ENCODE peak calls at places on chromosomes 5 and 9, in six cellular contexts. One of them, this sample, is unnamed.

GRCh38 chr9:36840895-36841536 is 193.1 kb downstream of the PAX5 start:
- DNase-seq in cardiac fibroblast: no peak
- DNase-seq in lower lobe of right lung: no peak
- DNase-seq in Caco-2: peak; percentile 74
- DNase-seq in brain microvascular endothelial cell: no peak
- DNase-seq in choroid plexus epithelial cell: no peak
- DNase-seq in this sample: no peak

GRCh38 chr9:2228132-2228531 is 213.0 kb downstream of the SMARCA2 start:
- DNase-seq in cardiac fibroblast: peak; percentile 26
- DNase-seq in lower lobe of right lung: peak; percentile 55
- DNase-seq in Caco-2: peak; percentile 40
- DNase-seq in brain microvascular endothelial cell: no peak
- DNase-seq in choroid plexus epithelial cell: no peak
- DNase-seq in this sample: no peak

GRCh38 chr9:7081065-7081600 is 323.4 kb downstream of the KDM4C start:
- DNase-seq in cardiac fibroblast: no peak
- DNase-seq in lower lobe of right lung: no peak
- DNase-seq in Caco-2: no peak
- DNase-seq in brain microvascular endothelial cell: no peak
- DNase-seq in choroid plexus epithelial cell: no peak
- DNase-seq in this sample: no peak

GRCh38 chr5:31362931-31363568 is 168.8 kb downstream of the DROSHA start:
- DNase-seq in cardiac fibroblast: peak; percentile 31
- DNase-seq in lower lobe of right lung: no peak
- DNase-seq in Caco-2: no peak
- DNase-seq in brain microvascular endothelial cell: peak; percentile 56
- DNase-seq in choroid plexus epithelial cell: peak; percentile 56
- DNase-seq in this sample: no peak

GRCh38 chr9:107638922-107639321 is 149.4 kb upstream of the KLF4 start:
- DNase-seq in cardiac fibroblast: peak; percentile 91
- DNase-seq in lower lobe of right lung: peak; percentile 60
- DNase-seq in Caco-2: peak; percentile 79
- DNase-seq in brain microvascular endothelial cell: peak; percentile 63
- DNase-seq in choroid plexus epithelial cell: peak; percentile 62
- DNase-seq in this sample: peak; percentile 88

GRCh38 chr5:146878471-146879172 is at the start of gene PPP2R2B:
- DNase-seq in cardiac fibroblast: peak; percentile 11
- DNase-seq in lower lobe of right lung: peak; percentile 53
- DNase-seq in Caco-2: peak; percentile 62
- DNase-seq in brain microvascular endothelial cell: no peak
- DNase-seq in choroid plexus epithelial cell: no peak
- DNase-seq in this sample: peak; percentile 77

GRCh38 chr5:78597858-78598415 is 50.6 kb downstream of the LHFPL2 start:
- DNase-seq in cardiac fibroblast: peak; percentile 78
- DNase-seq in lower lobe of right lung: no peak
- DNase-seq in Caco-2: no peak
- DNase-seq in brain microvascular endothelial cell: peak; percentile 63
- DNase-seq in choroid plexus epithelial cell: peak; percentile 90
- DNase-seq in this sample: no peak

GRCh38 chr5:142808778-142809606 is 38.8 kb downstream of the ARHGAP26 start:
- DNase-seq in cardiac fibroblast: no peak
- DNase-seq in lower lobe of right lung: no peak
- DNase-seq in Caco-2: no peak
- DNase-seq in brain microvascular endothelial cell: no peak
- DNase-seq in choroid plexus epithelial cell: no peak
- DNase-seq in this sample: no peak

GRCh38 chr9:77488439-77489126 is 159.5 kb downstream of the GNA14 start:
- DNase-seq in cardiac fibroblast: peak; percentile 55
- DNase-seq in lower lobe of right lung: no peak
- DNase-seq in Caco-2: no peak
- DNase-seq in brain microvascular endothelial cell: no peak
- DNase-seq in choroid plexus epithelial cell: peak; percentile 61
- DNase-seq in this sample: no peak

GRCh38 chr5:179232091-179232490 is 113.2 kb downstream of the ADAMTS2 start:
- DNase-seq in cardiac fibroblast: no peak
- DNase-seq in lower lobe of right lung: peak; percentile 28
- DNase-seq in Caco-2: no peak
- DNase-seq in brain microvascular endothelial cell: no peak
- DNase-seq in choroid plexus epithelial cell: no peak
- DNase-seq in this sample: peak; percentile 35

GRCh38 chr5:5979362-5979760 is 399.0 kb downstream of the MED10 start:
- DNase-seq in cardiac fibroblast: peak; percentile 2
- DNase-seq in lower lobe of right lung: no peak
- DNase-seq in Caco-2: no peak
- DNase-seq in brain microvascular endothelial cell: no peak
- DNase-seq in choroid plexus epithelial cell: peak; percentile 24
- DNase-seq in this sample: no peak

GRCh38 chr5:67648201-67648671 is 451.6 kb upstream of the CD180 start:
- DNase-seq in cardiac fibroblast: peak; percentile 95
- DNase-seq in lower lobe of right lung: peak; percentile 63
- DNase-seq in Caco-2: no peak
- DNase-seq in brain microvascular endothelial cell: peak; percentile 73
- DNase-seq in choroid plexus epithelial cell: peak; percentile 94
- DNase-seq in this sample: peak; percentile 83

GRCh38 chr5:125660231-125660895 is 762.8 kb upstream of the GRAMD2B start:
- DNase-seq in cardiac fibroblast: peak; percentile 21
- DNase-seq in lower lobe of right lung: no peak
- DNase-seq in Caco-2: no peak
- DNase-seq in brain microvascular endothelial cell: no peak
- DNase-seq in choroid plexus epithelial cell: peak; percentile 43
- DNase-seq in this sample: no peak

GRCh38 chr5:134436523-134437339 is 25.1 kb upstream of the CDKN2AIPNL start:
- DNase-seq in cardiac fibroblast: peak; percentile 77
- DNase-seq in lower lobe of right lung: peak; percentile 93
- DNase-seq in Caco-2: peak; percentile 84
- DNase-seq in brain microvascular endothelial cell: peak; percentile 87
- DNase-seq in choroid plexus epithelial cell: peak; percentile 85
- DNase-seq in this sample: no peak

GRCh38 chr5:36373527-36374086 is 71.9 kb upstream of the RANBP3L start:
- DNase-seq in cardiac fibroblast: peak; percentile 84
- DNase-seq in lower lobe of right lung: peak; percentile 68
- DNase-seq in Caco-2: peak; percentile 20
- DNase-seq in brain microvascular endothelial cell: peak; percentile 64
- DNase-seq in choroid plexus epithelial cell: peak; percentile 89
- DNase-seq in this sample: no peak

GRCh38 chr5:172322028-172322965 is 38.7 kb upstream of the UBTD2 start:
- DNase-seq in cardiac fibroblast: no peak
- DNase-seq in lower lobe of right lung: no peak
- DNase-seq in Caco-2: no peak
- DNase-seq in brain microvascular endothelial cell: no peak
- DNase-seq in choroid plexus epithelial cell: no peak
- DNase-seq in this sample: no peak
- H3K4me3 ChIP-seq in cardiac fibroblast: no peak overlapping the region
- H3K4me3 ChIP-seq in lower lobe of right lung: no peak overlapping the region
- H3K4me3 ChIP-seq in Caco-2: no peak overlapping the region
- H3K4me3 ChIP-seq in brain microvascular endothelial cell: no peak overlapping the region
- H3K4me3 ChIP-seq in choroid plexus epithelial cell: no peak overlapping the region
- H3K4me3 ChIP-seq in this sample: no peak overlapping the region

GRCh38 chr5:175857986-175858385 is 13.4 kb upstream of the CPLX2 start:
- DNase-seq in cardiac fibroblast: no peak
- DNase-seq in lower lobe of right lung: no peak
- DNase-seq in Caco-2: no peak
- DNase-seq in brain microvascular endothelial cell: no peak
- DNase-seq in choroid plexus epithelial cell: no peak
- DNase-seq in this sample: no peak
- H3K4me3 ChIP-seq in cardiac fibroblast: no peak overlapping the region
- H3K4me3 ChIP-seq in lower lobe of right lung: no peak overlapping the region
- H3K4me3 ChIP-seq in Caco-2: no peak overlapping the region
- H3K4me3 ChIP-seq in brain microvascular endothelial cell: no peak overlapping the region
- H3K4me3 ChIP-seq in choroid plexus epithelial cell: no peak overlapping the region
- H3K4me3 ChIP-seq in this sample: no peak overlapping the region

GRCh38 chr5:127892467-127893207 is 189.4 kb downstream of the CCDC192 start:
- DNase-seq in cardiac fibroblast: peak; percentile 61
- DNase-seq in lower lobe of right lung: no peak
- DNase-seq in Caco-2: no peak
- DNase-seq in brain microvascular endothelial cell: peak; percentile 78
- DNase-seq in choroid plexus epithelial cell: peak; percentile 79
- DNase-seq in this sample: no peak
- H3K4me3 ChIP-seq in cardiac fibroblast: no peak overlapping the region
- H3K4me3 ChIP-seq in lower lobe of right lung: no peak overlapping the region
- H3K4me3 ChIP-seq in Caco-2: no peak overlapping the region
- H3K4me3 ChIP-seq in brain microvascular endothelial cell: no peak overlapping the region
- H3K4me3 ChIP-seq in choroid plexus epithelial cell: peak overlapping the region; percentile 4
- H3K4me3 ChIP-seq in this sample: no peak overlapping the region

DNA sequence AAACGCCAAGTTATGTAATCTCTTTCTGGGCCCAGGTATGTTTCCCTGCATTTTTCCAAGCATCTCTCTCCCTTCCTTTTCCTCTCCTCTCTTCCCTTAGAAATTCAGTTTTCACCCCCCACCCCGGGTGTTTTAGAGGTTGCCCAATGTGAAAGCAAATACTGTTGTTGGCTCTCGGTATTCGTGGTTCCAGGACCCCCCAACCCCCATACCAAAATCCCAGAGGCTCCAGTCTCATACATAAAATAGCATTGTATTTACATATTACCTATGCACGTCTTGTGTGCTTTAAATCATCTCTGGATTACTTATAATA is 48.8 kb downstream of the ACER2 start:
- DNase-seq in cardiac fibroblast: no peak
- DNase-seq in lower lobe of right lung: no peak
- DNase-seq in Caco-2: no peak
- DNase-seq in brain microvascular endothelial cell: no peak
- DNase-seq in choroid plexus epithelial cell: no peak
- DNase-seq in this sample: no peak
- H3K4me3 ChIP-seq in cardiac fibroblast: peak overlapping the region; percentile 18
- H3K4me3 ChIP-seq in lower lobe of right lung: peak overlapping the region; percentile 21
- H3K4me3 ChIP-seq in Caco-2: no peak overlapping the region
- H3K4me3 ChIP-seq in brain microvascular endothelial cell: peak overlapping the region; percentile 35
- H3K4me3 ChIP-seq in choroid plexus epithelial cell: peak overlapping the region; percentile 32
- H3K4me3 ChIP-seq in this sample: peak overlapping the region; percentile 49

GRCh38 chr9:97553141-97553540 is 51.7 kb downstream of the TMOD1 start:
- DNase-seq in cardiac fibroblast: no peak
- DNase-seq in lower lobe of right lung: no peak
- DNase-seq in Caco-2: no peak
- DNase-seq in brain microvascular endothelial cell: no peak
- DNase-seq in choroid plexus epithelial cell: no peak
- DNase-seq in this sample: no peak

GRCh38 chr9:97555164-97555563 is 53.7 kb downstream of the TMOD1 start:
- DNase-seq in cardiac fibroblast: peak; percentile 85
- DNase-seq in lower lobe of right lung: no peak
- DNase-seq in Caco-2: no peak
- DNase-seq in brain microvascular endothelial cell: no peak
- DNase-seq in choroid plexus epithelial cell: peak; percentile 35
- DNase-seq in this sample: peak; percentile 92

GRCh38 chr9:97553841-97554240 is 52.4 kb downstream of the TMOD1 start:
- DNase-seq in cardiac fibroblast: no peak
- DNase-seq in lower lobe of right lung: no peak
- DNase-seq in Caco-2: no peak
- DNase-seq in brain microvascular endothelial cell: no peak
- DNase-seq in choroid plexus epithelial cell: no peak
- DNase-seq in this sample: no peak

GRCh38 chr9:97556036-97556720 is 54.7 kb downstream of the TMOD1 start:
- DNase-seq in cardiac fibroblast: no peak
- DNase-seq in lower lobe of right lung: no peak
- DNase-seq in Caco-2: no peak
- DNase-seq in brain microvascular endothelial cell: no peak
- DNase-seq in choroid plexus epithelial cell: no peak
- DNase-seq in this sample: peak; percentile 68

DNA sequence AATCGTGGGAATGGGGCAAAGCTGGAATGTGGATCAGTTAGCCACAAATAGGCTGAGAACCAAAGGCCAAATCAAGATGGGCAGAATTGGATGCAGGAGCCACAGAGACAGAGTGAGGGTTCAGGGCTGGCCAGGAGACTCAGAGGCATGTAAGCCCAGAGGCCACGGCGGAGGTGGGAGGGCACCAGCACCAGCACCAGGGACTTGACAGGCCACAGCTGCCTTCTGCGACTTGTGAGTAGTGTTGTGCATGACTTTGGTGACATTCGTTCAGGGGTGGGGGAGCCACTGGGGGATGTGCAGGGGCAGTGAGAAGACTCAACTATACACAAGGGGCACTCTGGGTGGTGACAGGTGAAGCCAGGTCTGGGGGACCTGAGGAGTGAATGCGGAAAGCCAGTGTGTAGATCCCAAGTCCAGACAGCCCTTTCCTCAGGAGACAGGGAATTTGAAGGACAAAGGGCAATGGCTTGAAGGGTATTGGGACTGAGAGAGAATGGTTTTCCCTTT is 53.2 kb downstream of the TMOD1 start:
- DNase-seq in cardiac fibroblast: no peak
- DNase-seq in lower lobe of right lung: no peak
- DNase-seq in Caco-2: no peak
- DNase-seq in brain microvascular endothelial cell: no peak
- DNase-seq in choroid plexus epithelial cell: no peak
- DNase-seq in this sample: no peak
- H3K4me3 ChIP-seq in cardiac fibroblast: no peak overlapping the region
- H3K4me3 ChIP-seq in lower lobe of right lung: no peak overlapping the region
- H3K4me3 ChIP-seq in Caco-2: no peak overlapping the region
- H3K4me3 ChIP-seq in brain microvascular endothelial cell: no peak overlapping the region
- H3K4me3 ChIP-seq in choroid plexus epithelial cell: no peak overlapping the region
- H3K4me3 ChIP-seq in this sample: no peak overlapping the region